ENCODE peak calls at places on chromosomes 3 and 15, in nine cellular contexts. R, H, E, N, C, B, M, L and K are unnamed samples.

GRCh38 chr3:190586631-190587000 is 72.7 kb downstream of the IL1RAP start:
- DNase-seq in R (no peak), H (no peak), E (no peak), N (no peak), C (no peak), B (no peak), M (peak; percentile 80), L (no peak), K (no peak)

GRCh38 chr3:195802795-195803194 is 8.9 kb downstream of the MUC4 start:
- DNase-seq in R (no peak), H (no peak), E (no peak), N (no peak), C (no peak), B (no peak), M (no peak), L (no peak), K (no peak)

GRCh38 chr3:108342829-108343478 is 46.6 kb downstream of the HHLA2 start:
- DNase-seq in R (no peak), H (no peak), E (peak; percentile 29), N (no peak), C (no peak), B (no peak), M (no peak), L (no peak), K (no peak)

GRCh38 chr15:66956672-66957540 is 108.5 kb upstream of the SMAD3 start:
- DNase-seq in R (no peak), H (no peak), E (no peak), N (no peak), C (no peak), B (no peak), M (no peak), L (peak; percentile 53), K (no peak)

GRCh38 chr15:62857411-62857853 is 185.1 kb upstream of the TPM1 start:
- DNase-seq in R (no peak), H (no peak), E (no peak), N (no peak), C (no peak), B (no peak), M (peak; percentile 91), L (no peak), K (no peak)

GRCh38 chr15:52184721-52185120 is 6.5 kb downstream of the GNB5 start:
- DNase-seq in R (no peak), H (no peak), E (no peak), N (no peak), C (no peak), B (no peak), M (no peak), L (no peak), K (no peak)

GRCh38 chr15:39270221-39270835 is 310.6 kb upstream of the THBS1 start:
- DNase-seq in R (no peak), H (no peak), E (no peak), N (no peak), C (no peak), B (no peak), M (no peak), L (peak; percentile 88), K (no peak)

GRCh38 chr3:128875556-128876120 is 3.8 kb upstream of the ACAD9 start:
- DNase-seq in R (peak; percentile 43), H (no peak), E (no peak), N (no peak), C (peak; percentile 66), B (peak; percentile 38), M (no peak), L (peak; percentile 54), K (no peak)

GRCh38 chr3:14770591-14770990 is 48.2 kb upstream of the FGD5 start:
- DNase-seq in R (no peak), H (peak; percentile 43), E (no peak), N (no peak), C (no peak), B (no peak), M (no peak), L (no peak), K (peak; percentile 83)

GRCh38 chr3:58175429-58176184 is 35.2 kb downstream of the DNASE1L3 start:
- DNase-seq in R (peak; percentile 87), H (no peak), E (no peak), N (no peak), C (no peak), B (peak; percentile 85), M (no peak), L (no peak), K (no peak)

GRCh38 chr3:191681198-191681597 is 220.2 kb downstream of the PYDC2 start:
- DNase-seq in R (no peak), H (no peak), E (no peak), N (no peak), C (no peak), B (no peak), M (no peak), L (no peak), K (no peak)

GRCh38 chr3:38581774-38582173 is 67.7 kb downstream of the SCN5A start:
- DNase-seq in R (peak; percentile 1), H (peak; percentile 55), E (no peak), N (no peak), C (no peak), B (peak; percentile 9), M (no peak), L (no peak), K (peak; percentile 91)

GRCh38 chr15:32098033-32098432 is 67.7 kb downstream of the CHRNA7 start:
- DNase-seq in R (no peak), H (no peak), E (no peak), N (no peak), C (no peak), B (no peak), M (no peak), L (no peak), K (no peak)

GRCh38 chr3:89184151-89184550 is 76.7 kb downstream of the EPHA3 start:
- DNase-seq in R (no peak), H (no peak), E (no peak), N (no peak), C (no peak), B (no peak), M (no peak), L (no peak), K (no peak)

GRCh38 chr3:113166719-113167492 is 44.5 kb upstream of the BOC start:
- DNase-seq in R (no peak), H (peak; percentile 71), E (no peak), N (peak; percentile 5), C (no peak), B (no peak), M (no peak), L (peak; percentile 96), K (no peak)

GRCh38 chr15:29736745-29737023 is 85.6 kb downstream of the TJP1 start:
- DNase-seq in R (no peak), H (no peak), E (no peak), N (no peak), C (no peak), B (no peak), M (peak; percentile 89), L (peak; percentile 17), K (no peak)

GRCh38 chr15:31427411-31427810 is 100.8 kb downstream of the KLF13 start:
- DNase-seq in R (no peak), H (no peak), E (no peak), N (no peak), C (no peak), B (no peak), M (no peak), L (no peak), K (no peak)

GRCh38 chr3:3065876-3066275 is 44.3 kb downstream of the IL5RA start:
- DNase-seq in R (no peak), H (no peak), E (no peak), N (no peak), C (no peak), B (no peak), M (no peak), L (no peak), K (no peak)

GRCh38 chr3:32195995-32196540 is 42.4 kb upstream of the CMTM8 start:
- DNase-seq in R (no peak), H (no peak), E (no peak), N (no peak), C (no peak), B (no peak), M (no peak), L (no peak), K (no peak)

GRCh38 chr3:111252795-111253194 is 181.2 kb downstream of the NECTIN3 start:
- DNase-seq in R (no peak), H (no peak), E (no peak), N (no peak), C (no peak), B (no peak), M (peak; percentile 5), L (peak; percentile 2), K (no peak)

GRCh38 chr3:68909719-68910118 is 22.6 kb downstream of the TAFA4 start:
- DNase-seq in R (no peak), H (no peak), E (no peak), N (no peak), C (no peak), B (no peak), M (no peak), L (no peak), K (no peak)

GRCh38 chr3:45719761-45720487 is 30.7 kb downstream of the SACM1L start:
- DNase-seq in R (no peak), H (no peak), E (no peak), N (no peak), C (no peak), B (no peak), M (no peak), L (no peak), K (no peak)

GRCh38 chr3:175940881-175941280 is 1081.7 kb downstream of the NAALADL2 start:
- DNase-seq in R (no peak), H (no peak), E (no peak), N (no peak), C (no peak), B (no peak), M (no peak), L (peak; percentile 68), K (no peak)

GRCh38 chr3:179321585-179322322 is 1.1 kb upstream of the ZNF639 start:
- DNase-seq in R (no peak), H (no peak), E (no peak), N (peak; percentile 5), C (no peak), B (no peak), M (peak; percentile 42), L (peak; percentile 73), K (no peak)

GRCh38 chr3:71282976-71283375 is 300.6 kb downstream of the FOXP1 start:
- DNase-seq in R (no peak), H (no peak), E (no peak), N (no peak), C (no peak), B (no peak), M (no peak), L (no peak), K (no peak)

GRCh38 chr15:25667829-25668228 is 195.3 kb downstream of the ATP10A start:
- DNase-seq in R (no peak), H (no peak), E (no peak), N (no peak), C (no peak), B (no peak), M (no peak), L (no peak), K (no peak)

GRCh38 chr3:71391361-71391760 is 192.2 kb downstream of the FOXP1 start:
- DNase-seq in R (no peak), H (no peak), E (no peak), N (no peak), C (no peak), B (no peak), M (no peak), L (no peak), K (no peak)

GRCh38 chr3:47889001-47889757 is 86.2 kb downstream of the DHX30 start:
- DNase-seq in R (no peak), H (no peak), E (no peak), N (no peak), C (no peak), B (no peak), M (no peak), L (no peak), K (no peak)

GRCh38 chr3:132606085-132606484 is 9.0 kb downstream of the ACKR4 start:
- DNase-seq in R (no peak), H (no peak), E (no peak), N (no peak), C (no peak), B (no peak), M (no peak), L (no peak), K (no peak)

GRCh38 chr15:34952481-34952880 is 17.1 kb downstream of the AQR start:
- DNase-seq in R (no peak), H (no peak), E (no peak), N (no peak), C (no peak), B (no peak), M (no peak), L (no peak), K (no peak)

GRCh38 chr15:100196326-100197058 is 145.3 kb downstream of the ADAMTS17 start:
- DNase-seq in R (no peak), H (no peak), E (no peak), N (no peak), C (no peak), B (no peak), M (no peak), L (peak; percentile 6), K (peak; percentile 60)